ENCODE peak calls at places on chromosomes 11 and 22, in nine cellular contexts. One of them, this sample, is unnamed.

GRCh38 chr22:19062909-19063308 is 59.3 kb downstream of the DGCR2 start:
- DNase-seq in endothelial cell: no peak
- DNase-seq in GM20000: no peak
- DNase-seq in cardiac fibroblast: no peak
- DNase-seq in type B pancreatic cell: no peak
- DNase-seq in K562: no peak
- DNase-seq in endothelial cell of umbilical vein: no peak
- DNase-seq in HepG2: no peak
- DNase-seq in A549: no peak
- DNase-seq in this sample: no peak

GRCh38 chr11:17739945-17740338 is 5.4 kb downstream of the KCNC1 start:
- DNase-seq in endothelial cell: no peak
- DNase-seq in GM20000: no peak
- DNase-seq in cardiac fibroblast: no peak
- DNase-seq in type B pancreatic cell: no peak
- DNase-seq in K562: no peak
- DNase-seq in endothelial cell of umbilical vein: no peak
- DNase-seq in HepG2: no peak
- DNase-seq in A549: no peak
- DNase-seq in this sample: no peak

GRCh38 chr11:76800466-76801200 is 17.5 kb downstream of the TSKU start:
- DNase-seq in endothelial cell: no peak
- DNase-seq in GM20000: no peak
- DNase-seq in cardiac fibroblast: no peak
- DNase-seq in type B pancreatic cell: peak; percentile 42
- DNase-seq in K562: no peak
- DNase-seq in endothelial cell of umbilical vein: no peak
- DNase-seq in HepG2: no peak
- DNase-seq in A549: no peak
- DNase-seq in this sample: no peak

GRCh38 chr11:124069429-124070401 is 28.6 kb upstream of the OR10G7 start:
- DNase-seq in endothelial cell: peak; percentile 69
- DNase-seq in GM20000: peak; percentile 24
- DNase-seq in cardiac fibroblast: peak; percentile 74
- DNase-seq in type B pancreatic cell: no peak
- DNase-seq in K562: peak; percentile 68
- DNase-seq in endothelial cell of umbilical vein: peak; percentile 72
- DNase-seq in HepG2: peak; percentile 42
- DNase-seq in A549: no peak
- DNase-seq in this sample: peak; percentile 46

GRCh38 chr11:13329670-13330401 is 52.2 kb downstream of the BMAL1 start:
- DNase-seq in endothelial cell: no peak
- DNase-seq in GM20000: no peak
- DNase-seq in cardiac fibroblast: peak; percentile 49
- DNase-seq in type B pancreatic cell: no peak
- DNase-seq in K562: no peak
- DNase-seq in endothelial cell of umbilical vein: no peak
- DNase-seq in HepG2: no peak
- DNase-seq in A549: peak; percentile 13
- DNase-seq in this sample: no peak

GRCh38 chr11:125154380-125155099 is 10.0 kb upstream of the PKNOX2 start:
- DNase-seq in endothelial cell: no peak
- DNase-seq in GM20000: no peak
- DNase-seq in cardiac fibroblast: no peak
- DNase-seq in type B pancreatic cell: no peak
- DNase-seq in K562: no peak
- DNase-seq in endothelial cell of umbilical vein: no peak
- DNase-seq in HepG2: no peak
- DNase-seq in A549: no peak
- DNase-seq in this sample: no peak

GRCh38 chr22:20551805-20552449 is 44.5 kb downstream of the MED15 start:
- DNase-seq in endothelial cell: no peak
- DNase-seq in GM20000: no peak
- DNase-seq in cardiac fibroblast: no peak
- DNase-seq in type B pancreatic cell: no peak
- DNase-seq in K562: no peak
- DNase-seq in endothelial cell of umbilical vein: peak; percentile 48
- DNase-seq in HepG2: peak; percentile 53
- DNase-seq in A549: no peak
- DNase-seq in this sample: no peak

GRCh38 chr22:37228106-37229011 is 15.7 kb downstream of the RAC2 start:
- DNase-seq in endothelial cell: no peak
- DNase-seq in GM20000: no peak
- DNase-seq in cardiac fibroblast: peak; percentile 74
- DNase-seq in type B pancreatic cell: no peak
- DNase-seq in K562: no peak
- DNase-seq in endothelial cell of umbilical vein: no peak
- DNase-seq in HepG2: no peak
- DNase-seq in A549: no peak
- DNase-seq in this sample: no peak

GRCh38 chr11:115912484-115912945 is 408.3 kb upstream of the CADM1 start:
- DNase-seq in endothelial cell: peak; percentile 25
- DNase-seq in GM20000: peak; percentile 28
- DNase-seq in cardiac fibroblast: no peak
- DNase-seq in type B pancreatic cell: no peak
- DNase-seq in K562: no peak
- DNase-seq in endothelial cell of umbilical vein: no peak
- DNase-seq in HepG2: no peak
- DNase-seq in A549: no peak
- DNase-seq in this sample: no peak

GRCh38 chr11:65588199-65589054 is 7.2 kb downstream of the KCNK7 start:
- DNase-seq in endothelial cell: peak; percentile 70
- DNase-seq in GM20000: peak; percentile 97
- DNase-seq in cardiac fibroblast: peak; percentile 73
- DNase-seq in type B pancreatic cell: peak; percentile 68
- DNase-seq in K562: peak; percentile 84
- DNase-seq in endothelial cell of umbilical vein: peak; percentile 54
- DNase-seq in HepG2: peak; percentile 73
- DNase-seq in A549: peak; percentile 86
- DNase-seq in this sample: no peak

GRCh38 chr11:13134886-13135285 is 125.8 kb downstream of the RASSF10 start:
- DNase-seq in endothelial cell: no peak
- DNase-seq in GM20000: no peak
- DNase-seq in cardiac fibroblast: no peak
- DNase-seq in type B pancreatic cell: no peak
- DNase-seq in K562: no peak
- DNase-seq in endothelial cell of umbilical vein: no peak
- DNase-seq in HepG2: no peak
- DNase-seq in A549: no peak
- DNase-seq in this sample: no peak

GRCh38 chr11:33827206-33827605 is 52.9 kb upstream of the FBXO3 start:
- DNase-seq in endothelial cell: no peak
- DNase-seq in GM20000: no peak
- DNase-seq in cardiac fibroblast: no peak
- DNase-seq in type B pancreatic cell: no peak
- DNase-seq in K562: no peak
- DNase-seq in endothelial cell of umbilical vein: no peak
- DNase-seq in HepG2: no peak
- DNase-seq in A549: no peak
- DNase-seq in this sample: no peak

GRCh38 chr22:30214703-30215405 is 31.7 kb downstream of the LIF start:
- DNase-seq in endothelial cell: no peak
- DNase-seq in GM20000: no peak
- DNase-seq in cardiac fibroblast: no peak
- DNase-seq in type B pancreatic cell: no peak
- DNase-seq in K562: no peak
- DNase-seq in endothelial cell of umbilical vein: no peak
- DNase-seq in HepG2: no peak
- DNase-seq in A549: no peak
- DNase-seq in this sample: no peak

GRCh38 chr11:33980896-33981295 is 70.6 kb upstream of the CAPRIN1 start:
- DNase-seq in endothelial cell: peak; percentile 31
- DNase-seq in GM20000: no peak
- DNase-seq in cardiac fibroblast: peak; percentile 36
- DNase-seq in type B pancreatic cell: no peak
- DNase-seq in K562: no peak
- DNase-seq in endothelial cell of umbilical vein: peak; percentile 46
- DNase-seq in HepG2: no peak
- DNase-seq in A549: no peak
- DNase-seq in this sample: no peak

GRCh38 chr11:95465887-95466286 is 234.9 kb upstream of the SESN3 start:
- DNase-seq in endothelial cell: peak; percentile 9
- DNase-seq in GM20000: no peak
- DNase-seq in cardiac fibroblast: no peak
- DNase-seq in type B pancreatic cell: no peak
- DNase-seq in K562: no peak
- DNase-seq in endothelial cell of umbilical vein: no peak
- DNase-seq in HepG2: no peak
- DNase-seq in A549: no peak
- DNase-seq in this sample: no peak

GRCh38 chr11:45809456-45810395 is 4.8 kb downstream of the SLC35C1 start:
- DNase-seq in endothelial cell: no peak
- DNase-seq in GM20000: no peak
- DNase-seq in cardiac fibroblast: no peak
- DNase-seq in type B pancreatic cell: no peak
- DNase-seq in K562: no peak
- DNase-seq in endothelial cell of umbilical vein: no peak
- DNase-seq in HepG2: no peak
- DNase-seq in A549: no peak
- DNase-seq in this sample: no peak

GRCh38 chr11:125350206-125351044 is 145.6 kb downstream of the FEZ1 start:
- DNase-seq in endothelial cell: no peak
- DNase-seq in GM20000: no peak
- DNase-seq in cardiac fibroblast: no peak
- DNase-seq in type B pancreatic cell: no peak
- DNase-seq in K562: no peak
- DNase-seq in endothelial cell of umbilical vein: no peak
- DNase-seq in HepG2: no peak
- DNase-seq in A549: no peak
- DNase-seq in this sample: no peak

GRCh38 chr11:128790200-128790599 is 76.9 kb downstream of the KCNJ1 start:
- DNase-seq in endothelial cell: no peak
- DNase-seq in GM20000: no peak
- DNase-seq in cardiac fibroblast: peak; percentile 90
- DNase-seq in type B pancreatic cell: no peak
- DNase-seq in K562: no peak
- DNase-seq in endothelial cell of umbilical vein: peak; percentile 29
- DNase-seq in HepG2: no peak
- DNase-seq in A549: no peak
- DNase-seq in this sample: no peak
- TF ChIP-seq CTCF in endothelial cell: no peak
- TF ChIP-seq CTCF in GM20000: no peak
- TF ChIP-seq CTCF in cardiac fibroblast: no peak
- TF ChIP-seq CTCF in type B pancreatic cell: no peak
- TF ChIP-seq CTCF in K562: no peak
- TF ChIP-seq CTCF in endothelial cell of umbilical vein: no peak
- TF ChIP-seq CTCF in HepG2: no peak
- TF ChIP-seq CTCF in A549: no peak
- TF ChIP-seq CTCF in this sample: no peak

GRCh38 chr11:30131535-30131934 is 99.3 kb upstream of the FSHB start:
- DNase-seq in endothelial cell: no peak
- DNase-seq in GM20000: peak; percentile 2
- DNase-seq in cardiac fibroblast: no peak
- DNase-seq in type B pancreatic cell: no peak
- DNase-seq in K562: no peak
- DNase-seq in endothelial cell of umbilical vein: no peak
- DNase-seq in HepG2: peak; percentile 1
- DNase-seq in A549: no peak
- DNase-seq in this sample: no peak
- TF ChIP-seq CTCF in endothelial cell: no peak
- TF ChIP-seq CTCF in GM20000: no peak
- TF ChIP-seq CTCF in cardiac fibroblast: no peak
- TF ChIP-seq CTCF in type B pancreatic cell: no peak
- TF ChIP-seq CTCF in K562: no peak
- TF ChIP-seq CTCF in endothelial cell of umbilical vein: no peak
- TF ChIP-seq CTCF in HepG2: peak; percentile 51
- TF ChIP-seq CTCF in A549: no peak
- TF ChIP-seq CTCF in this sample: no peak

DNA sequence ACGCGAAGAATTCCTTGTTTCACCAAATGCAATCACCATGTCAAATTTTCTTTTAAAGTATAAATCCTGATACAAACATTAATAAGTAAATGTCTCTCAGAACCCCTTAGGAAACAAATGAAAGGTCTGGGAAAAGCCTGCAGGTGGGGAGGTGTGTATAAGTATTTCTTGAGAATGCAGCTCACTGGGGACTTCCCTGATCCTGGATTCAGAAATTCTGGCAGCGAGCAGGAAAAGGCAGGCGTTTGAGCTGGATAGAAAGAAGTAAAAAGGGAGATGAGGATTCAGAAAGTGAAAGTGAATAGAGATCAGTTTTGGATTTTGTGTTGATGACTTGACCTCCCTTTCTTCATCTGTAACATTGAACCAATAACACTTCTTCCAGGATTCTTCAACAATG is 68.3 kb upstream of the CTSC start:
- DNase-seq in endothelial cell: no peak
- DNase-seq in GM20000: no peak
- DNase-seq in cardiac fibroblast: no peak
- DNase-seq in type B pancreatic cell: no peak
- DNase-seq in K562: no peak
- DNase-seq in endothelial cell of umbilical vein: no peak
- DNase-seq in HepG2: no peak
- DNase-seq in A549: no peak
- DNase-seq in this sample: no peak
- TF ChIP-seq CTCF in endothelial cell: no peak
- TF ChIP-seq CTCF in GM20000: no peak
- TF ChIP-seq CTCF in cardiac fibroblast: no peak
- TF ChIP-seq CTCF in type B pancreatic cell: no peak
- TF ChIP-seq CTCF in K562: no peak
- TF ChIP-seq CTCF in endothelial cell of umbilical vein: no peak
- TF ChIP-seq CTCF in HepG2: no peak
- TF ChIP-seq CTCF in A549: no peak
- TF ChIP-seq CTCF in this sample: no peak

GRCh38 chr11:127157225-127157624 is 156.7 kb upstream of the KIRREL3 start:
- DNase-seq in endothelial cell: no peak
- DNase-seq in GM20000: no peak
- DNase-seq in cardiac fibroblast: no peak
- DNase-seq in type B pancreatic cell: no peak
- DNase-seq in K562: no peak
- DNase-seq in endothelial cell of umbilical vein: no peak
- DNase-seq in HepG2: no peak
- DNase-seq in A549: no peak
- DNase-seq in this sample: no peak
- TF ChIP-seq CTCF in endothelial cell: no peak
- TF ChIP-seq CTCF in GM20000: no peak
- TF ChIP-seq CTCF in cardiac fibroblast: no peak
- TF ChIP-seq CTCF in type B pancreatic cell: no peak
- TF ChIP-seq CTCF in K562: no peak
- TF ChIP-seq CTCF in endothelial cell of umbilical vein: no peak
- TF ChIP-seq CTCF in HepG2: no peak
- TF ChIP-seq CTCF in A549: no peak
- TF ChIP-seq CTCF in this sample: no peak

DNA sequence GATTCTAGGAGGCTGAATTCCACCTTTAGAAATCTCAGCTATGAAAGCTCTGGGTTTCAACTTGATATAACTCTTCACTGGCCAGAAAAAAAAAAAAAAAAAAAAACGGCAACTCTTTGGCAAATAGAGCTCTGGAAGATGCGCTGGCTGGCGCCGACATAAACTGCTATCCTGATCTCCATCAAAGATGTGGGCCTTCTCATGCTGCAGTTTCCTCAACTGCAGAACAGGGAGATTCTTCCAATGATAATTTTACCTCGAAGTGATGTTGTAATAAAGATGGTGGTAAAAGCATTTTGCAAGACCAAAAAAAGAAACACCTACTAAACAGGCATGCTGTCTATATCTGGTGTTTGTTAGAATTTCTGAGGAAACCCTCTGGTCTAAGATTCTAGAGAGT is 20.2 kb downstream of the FLI1 start:
- DNase-seq in endothelial cell: no peak
- DNase-seq in GM20000: no peak
- DNase-seq in cardiac fibroblast: no peak
- DNase-seq in type B pancreatic cell: no peak
- DNase-seq in K562: no peak
- DNase-seq in endothelial cell of umbilical vein: no peak
- DNase-seq in HepG2: no peak
- DNase-seq in A549: no peak
- DNase-seq in this sample: no peak
- TF ChIP-seq CTCF in endothelial cell: no peak
- TF ChIP-seq CTCF in GM20000: no peak
- TF ChIP-seq CTCF in cardiac fibroblast: no peak
- TF ChIP-seq CTCF in type B pancreatic cell: no peak
- TF ChIP-seq CTCF in K562: no peak
- TF ChIP-seq CTCF in endothelial cell of umbilical vein: no peak
- TF ChIP-seq CTCF in HepG2: no peak
- TF ChIP-seq CTCF in A549: no peak
- TF ChIP-seq CTCF in this sample: no peak

This sample was measured in progenitor cell of endocrine pancreas.